ENCODE peak calls at places on chromosomes 7 and 10, in four cellular contexts. One of them, this sample, is unnamed. For H3K27me3, the result is how much of the 10 kb centered on the place peaks cover.

GRCh38 chr7:25427721-25428120 is 199.4 kb upstream of the NPVF start:
- DNase-seq in HepG2: no peak
- DNase-seq in H1: no peak
- DNase-seq in GM12878: no peak
- DNase-seq in this sample: no peak

GRCh38 chr10:32982293-32982709 is 24.3 kb upstream of the ITGB1 start:
- DNase-seq in HepG2: no peak
- DNase-seq in H1: no peak
- DNase-seq in GM12878: no peak
- DNase-seq in this sample: no peak

GRCh38 chr10:109062371-109062770 is 860.9 kb downstream of the XPNPEP1 start:
- DNase-seq in HepG2: no peak
- DNase-seq in H1: no peak
- DNase-seq in GM12878: peak
- DNase-seq in this sample: no peak

GRCh38 chr7:100545636-100546128 is 6.7 kb downstream of the AGFG2 start:
- DNase-seq in HepG2: peak
- DNase-seq in H1: no peak
- DNase-seq in GM12878: peak
- DNase-seq in this sample: peak

GRCh38 chr10:99266383-99266782 is 30.7 kb upstream of the HPSE2 start:
- DNase-seq in HepG2: no peak
- DNase-seq in H1: no peak
- DNase-seq in GM12878: no peak
- DNase-seq in this sample: peak

GRCh38 chr10:23238015-23238414 is 45.9 kb downstream of the PTF1A start:
- DNase-seq in HepG2: peak
- DNase-seq in H1: no peak
- DNase-seq in GM12878: no peak
- DNase-seq in this sample: no peak

GRCh38 chr10:86233131-86233530 is 133.5 kb downstream of the GRID1 start:
- DNase-seq in HepG2: no peak
- DNase-seq in H1: no peak
- DNase-seq in GM12878: no peak
- DNase-seq in this sample: no peak

GRCh38 chr7:25149844-25150243 is 24.8 kb upstream of the CYCS start:
- DNase-seq in HepG2: no peak
- DNase-seq in H1: peak
- DNase-seq in GM12878: no peak
- DNase-seq in this sample: peak

GRCh38 chr7:101557421-101557820 is 71.7 kb downstream of the MYL10 start:
- DNase-seq in HepG2: no peak
- DNase-seq in H1: no peak
- DNase-seq in GM12878: no peak
- DNase-seq in this sample: no peak

GRCh38 chr10:114767589-114768393 is 53.8 kb upstream of the FHIP2A start:
- DNase-seq in HepG2: no peak
- DNase-seq in H1: peak
- DNase-seq in GM12878: no peak
- DNase-seq in this sample: no peak

GRCh38 chr7:82050792-82051191 is 280.9 kb upstream of the HGF start:
- DNase-seq in HepG2: no peak
- DNase-seq in H1: no peak
- DNase-seq in GM12878: no peak
- DNase-seq in this sample: no peak

GRCh38 chr10:129765664-129766550 is 198.2 kb downstream of the EBF3 start:
- DNase-seq in HepG2: no peak
- DNase-seq in H1: peak
- DNase-seq in GM12878: no peak
- DNase-seq in this sample: no peak

GRCh38 chr10:806451-807162 is 117.1 kb upstream of the DIP2C start:
- DNase-seq in HepG2: no peak
- DNase-seq in H1: no peak
- DNase-seq in GM12878: no peak
- DNase-seq in this sample: no peak

GRCh38 chr7:103113164-103113563 is 35.7 kb downstream of the NAPEPLD start:
- DNase-seq in HepG2: no peak
- DNase-seq in H1: no peak
- DNase-seq in GM12878: no peak
- DNase-seq in this sample: peak

GRCh38 chr7:151080091-151080521 is 503 bp downstream of the FASTK start:
- DNase-seq in HepG2: no peak
- DNase-seq in H1: no peak
- DNase-seq in GM12878: no peak
- DNase-seq in this sample: no peak

GRCh38 chr10:451021-451471 is 238.4 kb downstream of the DIP2C start:
- DNase-seq in HepG2: no peak
- DNase-seq in H1: no peak
- DNase-seq in GM12878: peak
- DNase-seq in this sample: no peak

GRCh38 chr10:125127110-125127509 is 33.3 kb downstream of the CTBP2 start:
- DNase-seq in HepG2: no peak
- DNase-seq in H1: no peak
- DNase-seq in GM12878: no peak
- DNase-seq in this sample: no peak

GRCh38 chr10:77504870-77505257 is 132.7 kb downstream of the KCNMA1 start:
- DNase-seq in HepG2: no peak
- DNase-seq in H1: no peak
- DNase-seq in GM12878: no peak
- DNase-seq in this sample: no peak

GRCh38 chr7:64602518-64602917 is 39.6 kb upstream of the ZNF680 start:
- DNase-seq in HepG2: no peak
- DNase-seq in H1: no peak
- DNase-seq in GM12878: no peak
- DNase-seq in this sample: no peak

GRCh38 chr10:51716981-51717380 is 17.6 kb upstream of the CSTF2T start:
- DNase-seq in HepG2: no peak
- DNase-seq in H1: no peak
- DNase-seq in GM12878: no peak
- DNase-seq in this sample: no peak

GRCh38 chr10:35331894-35332640 is 4.2 kb upstream of the CCNY start:
- DNase-seq in HepG2: peak
- DNase-seq in H1: no peak
- DNase-seq in GM12878: no peak
- DNase-seq in this sample: no peak

GRCh38 chr10:16674147-16674703 is 143.0 kb downstream of the RSU1 start:
- DNase-seq in HepG2: no peak
- DNase-seq in H1: no peak
- DNase-seq in GM12878: no peak
- DNase-seq in this sample: no peak

GRCh38 chr7:74042746-74043522 is 15.0 kb downstream of the ELN start:
- DNase-seq in HepG2: no peak
- DNase-seq in H1: no peak
- DNase-seq in GM12878: no peak
- DNase-seq in this sample: no peak

GRCh38 chr10:49742683-49743463 is 19.2 kb downstream of the OGDHL start:
- DNase-seq in HepG2: no peak
- DNase-seq in H1: no peak
- DNase-seq in GM12878: no peak
- DNase-seq in this sample: no peak

GRCh38 chr7:142939226-142939910 is at the start of gene LLCFC1:
- DNase-seq in HepG2: peak
- DNase-seq in H1: peak
- DNase-seq in GM12878: no peak
- DNase-seq in this sample: peak

GRCh38 chr7:101557978-101558741 is 70.9 kb downstream of the MYL10 start:
- DNase-seq in HepG2: no peak
- DNase-seq in H1: no peak
- DNase-seq in GM12878: no peak
- DNase-seq in this sample: no peak

GRCh38 chr10:112365014-112365432 is 8.9 kb upstream of the ACSL5 start:
- DNase-seq in HepG2: peak
- DNase-seq in H1: no peak
- DNase-seq in GM12878: no peak
- DNase-seq in this sample: no peak

GRCh38 chr10:89837173-89838001 is 136.0 kb downstream of the KIF20B start:
- DNase-seq in HepG2: no peak
- DNase-seq in H1: no peak
- DNase-seq in GM12878: no peak
- DNase-seq in this sample: no peak

GRCh38 chr10:28595618-28596017 is 62.7 kb downstream of the WAC start:
- DNase-seq in HepG2: no peak
- DNase-seq in H1: no peak
- DNase-seq in GM12878: no peak
- DNase-seq in this sample: no peak

GRCh38 chr7:23349484-23350157 is 50.5 kb downstream of the MALSU1 start:
- DNase-seq in HepG2: no peak
- DNase-seq in H1: no peak
- DNase-seq in GM12878: no peak
- DNase-seq in this sample: peak

GRCh38 chr10:74753295-74754211 is 72.8 kb upstream of the KAT6B start:
- DNase-seq in HepG2: no peak
- DNase-seq in H1: no peak
- DNase-seq in GM12878: no peak
- DNase-seq in this sample: no peak

GRCh38 chr7:74187915-74188675 is 13.9 kb downstream of the EIF4H start:
- DNase-seq in HepG2: no peak
- DNase-seq in H1: no peak
- DNase-seq in GM12878: no peak
- DNase-seq in this sample: no peak

GRCh38 chr10:132223156-132223590 is 36.4 kb downstream of the DPYSL4 start:
- DNase-seq in HepG2: peak
- DNase-seq in H1: peak
- DNase-seq in GM12878: peak
- DNase-seq in this sample: peak

GRCh38 chr10:133608855-133609254 is 17.7 kb downstream of the FRG2B start:
- DNase-seq in HepG2: no peak
- DNase-seq in H1: no peak
- DNase-seq in GM12878: no peak
- DNase-seq in this sample: no peak
- H3K27me3 ChIP-seq in HepG2: under half
- H3K27me3 ChIP-seq in H1: under half
- H3K27me3 ChIP-seq in GM12878: under half
- H3K27me3 ChIP-seq in this sample: under half

DNA sequence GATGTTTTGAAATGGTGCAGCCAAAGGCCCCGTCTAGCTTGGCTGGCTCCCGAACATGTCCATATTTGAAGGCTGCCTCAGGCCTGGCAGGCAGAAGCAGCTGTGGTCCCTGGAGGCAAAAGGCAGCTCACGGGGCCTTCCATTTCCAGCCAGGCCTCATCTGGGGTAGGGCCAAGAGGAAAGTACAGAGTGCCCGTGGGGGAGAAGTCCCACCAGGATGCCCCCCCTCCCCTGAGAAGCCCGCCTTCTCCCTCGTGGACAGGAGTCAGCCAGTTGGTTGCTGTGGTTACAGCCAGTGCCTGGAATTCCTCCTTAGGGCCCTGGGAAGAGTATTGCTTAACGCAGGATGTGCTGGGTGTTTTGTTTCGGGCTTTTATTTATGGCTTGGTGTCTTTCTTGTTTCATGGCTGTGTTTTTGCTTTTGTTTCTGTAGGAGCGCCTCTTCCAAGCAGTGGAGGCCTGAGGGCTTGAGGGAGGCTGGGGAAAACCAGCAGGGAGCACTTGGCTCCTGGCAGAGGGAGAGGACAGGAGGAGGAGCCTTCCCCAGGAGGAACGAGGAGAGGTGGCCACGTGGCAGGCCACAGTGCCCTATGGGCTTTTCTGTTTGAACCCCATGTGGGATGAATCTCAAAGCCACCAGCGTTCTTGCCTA is 45.4 kb downstream of the CHST3 start:
- DNase-seq in HepG2: no peak
- DNase-seq in H1: no peak
- DNase-seq in GM12878: no peak
- DNase-seq in this sample: peak
- TF ChIP-seq SUZ12 in HepG2: no peak
- TF ChIP-seq SUZ12 in H1: no peak
- TF ChIP-seq SUZ12 in GM12878: no peak
- TF ChIP-seq SUZ12 in this sample: no peak

GRCh38 chr10:59588791-59589190 is 120.9 kb downstream of the SLC16A9 start:
- DNase-seq in HepG2: no peak
- DNase-seq in H1: no peak
- DNase-seq in GM12878: no peak
- DNase-seq in this sample: no peak

GRCh38 chr10:59589721-59590120 is 119.9 kb downstream of the SLC16A9 start:
- DNase-seq in HepG2: no peak
- DNase-seq in H1: no peak
- DNase-seq in GM12878: no peak
- DNase-seq in this sample: no peak

GRCh38 chr10:59586407-59586891 is 123.2 kb downstream of the SLC16A9 start:
- DNase-seq in HepG2: no peak
- DNase-seq in H1: no peak
- DNase-seq in GM12878: no peak
- DNase-seq in this sample: no peak

GRCh38 chr10:59587083-59587755 is 122.4 kb downstream of the SLC16A9 start:
- DNase-seq in HepG2: no peak
- DNase-seq in H1: no peak
- DNase-seq in GM12878: no peak
- DNase-seq in this sample: no peak

DNA sequence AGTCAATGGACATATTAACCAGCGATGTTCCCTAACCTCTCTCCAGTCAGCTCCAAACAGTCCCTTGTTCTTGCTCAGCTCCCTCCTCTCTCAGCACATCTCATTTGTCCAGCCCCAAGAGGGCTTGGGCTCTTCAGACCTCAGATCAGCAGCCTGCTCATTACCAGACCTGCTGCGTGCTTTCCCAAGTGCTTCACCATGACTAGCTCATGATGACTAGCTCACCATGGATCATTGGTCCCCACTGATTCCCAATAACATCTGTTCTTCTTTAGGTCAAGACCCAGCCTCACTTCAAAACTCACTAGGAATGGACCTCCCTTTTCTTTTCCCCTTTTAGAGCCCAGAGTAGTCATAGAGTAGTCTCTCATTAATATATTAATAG is 121.9 kb downstream of the SLC16A9 start:
- DNase-seq in HepG2: no peak
- DNase-seq in H1: no peak
- DNase-seq in GM12878: no peak
- DNase-seq in this sample: no peak
- H3K9ac ChIP-seq in HepG2: no peak
- H3K9ac ChIP-seq in H1: no peak
- H3K9ac ChIP-seq in GM12878: no peak
- H3K9ac ChIP-seq in this sample: no peak

DNA sequence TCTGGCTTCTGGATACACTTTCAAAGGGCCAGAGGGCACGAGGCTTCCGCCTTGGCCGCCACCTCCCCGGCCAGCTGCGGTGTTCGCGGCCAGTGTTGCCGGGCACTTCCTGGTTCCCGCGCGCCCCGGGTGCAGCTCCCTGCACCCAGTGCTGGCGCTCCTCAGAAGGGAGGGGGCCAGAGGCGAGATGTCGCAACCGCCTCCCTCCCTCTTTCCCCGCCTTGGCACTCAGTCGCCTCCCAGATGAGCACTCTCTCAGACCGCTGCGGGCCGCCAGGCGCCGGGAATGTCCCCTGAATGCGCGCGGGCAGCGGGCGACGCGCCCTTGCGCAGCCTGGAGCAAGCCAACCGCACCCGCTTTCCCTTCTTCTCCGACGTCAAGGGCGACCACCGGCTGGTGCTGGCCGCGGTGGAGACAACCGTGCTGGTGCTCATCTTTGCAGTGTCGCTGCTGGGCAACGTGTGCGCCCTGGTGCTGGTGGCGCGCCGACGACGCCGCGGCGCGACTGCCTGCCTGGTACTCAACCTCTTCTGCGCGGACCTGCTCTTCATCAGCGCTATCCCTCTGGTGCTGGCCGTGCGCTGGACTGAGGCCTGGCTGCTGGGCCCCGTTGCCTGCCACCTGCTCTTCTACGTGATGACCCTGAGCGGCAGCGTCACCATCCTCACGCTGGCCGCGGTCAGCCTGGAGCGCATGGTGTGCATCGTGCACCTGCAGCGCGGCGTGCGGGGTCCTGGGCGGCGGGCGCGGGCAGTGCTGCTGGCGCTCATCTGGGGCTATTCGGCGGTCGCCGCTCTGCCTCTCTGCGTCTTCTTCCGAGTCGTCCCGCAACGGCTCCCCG is at the start of gene FFAR4:
- DNase-seq in HepG2: no peak
- DNase-seq in H1: peak
- DNase-seq in GM12878: no peak
- DNase-seq in this sample: no peak
- H3K27me3 ChIP-seq in HepG2: under half
- H3K27me3 ChIP-seq in H1: half or more
- H3K27me3 ChIP-seq in GM12878: under half
- H3K27me3 ChIP-seq in this sample: half or more

This sample was measured in NT2/D1.